ENCODE peak calls at places on chromosome 19, in eight cellular contexts. W is heart right ventricle, J is uterus, V is sigmoid colon, A is right atrium auricular region, S is lung, G is Panc1, R is ascending aorta. N is an unnamed sample.

GRCh38 chr19:14472202-14472961 is 2.8 kb downstream of the PTGER1 start:
- DNase-seq in W (peak; percentile 67), J (peak; percentile 70), V (no peak), A (no peak), S (peak; percentile 75), G (no peak), R (peak; percentile 79), N (no peak)

GRCh38 chr19:2057484-2058469 is 6.7 kb upstream of the MKNK2 start:
- DNase-seq in W (no peak), J (peak; percentile 47), V (no peak), A (no peak), S (no peak), G (no peak), R (no peak), N (no peak)

GRCh38 chr19:15812059-15812722 is 3.3 kb downstream of the OR10H1 start:
- DNase-seq in W (no peak), J (no peak), V (no peak), A (no peak), S (no peak), G (no peak), R (no peak), N (no peak)

GRCh38 chr19:17194608-17195007 is 20.5 kb upstream of the USE1 start:
- DNase-seq in W (no peak), J (no peak), V (no peak), A (no peak), S (no peak), G (no peak), R (no peak), N (no peak)

GRCh38 chr19:13215572-13216380 is 65.6 kb downstream of the IER2 start:
- DNase-seq in W (no peak), J (no peak), V (no peak), A (no peak), S (no peak), G (no peak), R (no peak), N (no peak)

GRCh38 chr19:12611361-12611699 is 610 bp downstream of the ZNF791 start:
- DNase-seq in W (peak; percentile 86), J (peak; percentile 72), V (peak; percentile 91), A (peak; percentile 86), S (peak; percentile 60), G (no peak), R (peak; percentile 88), N (peak; percentile 32)

GRCh38 chr19:38425810-38426466 is at the start of gene RASGRP4:
- DNase-seq in W (peak; percentile 16), J (no peak), V (no peak), A (no peak), S (no peak), G (no peak), R (peak; percentile 66), N (no peak)

GRCh38 chr19:14337510-14337909 is 43.7 kb upstream of the ADGRE5 start:
- DNase-seq in W (no peak), J (no peak), V (no peak), A (no peak), S (no peak), G (no peak), R (no peak), N (peak; percentile 57)

GRCh38 chr19:9986787-9987281 is 23.5 kb downstream of the COL5A3 start:
- DNase-seq in W (peak; percentile 54), J (peak; percentile 37), V (peak; percentile 81), A (peak; percentile 67), S (no peak), G (no peak), R (peak; percentile 84), N (no peak)

GRCh38 chr19:9183000-9183399 is 4.2 kb downstream of the OR7D2 start:
- DNase-seq in W (no peak), J (no peak), V (no peak), A (no peak), S (no peak), G (no peak), R (no peak), N (no peak)

GRCh38 chr19:8640402-8641004 is 10.1 kb downstream of the NFILZ start:
- DNase-seq in W (no peak), J (peak; percentile 19), V (peak; percentile 80), A (peak; percentile 74), S (peak; percentile 54), G (no peak), R (peak; percentile 77), N (no peak)

GRCh38 chr19:31528261-31528660 is 179.0 kb upstream of the TSHZ3 start:
- DNase-seq in W (no peak), J (no peak), V (no peak), A (peak; percentile 11), S (no peak), G (no peak), R (no peak), N (no peak)

GRCh38 chr19:46297700-46298476 is 1.0 kb downstream of the HIF3A start:
- DNase-seq in W (peak; percentile 85), J (peak; percentile 79), V (peak; percentile 97), A (peak; percentile 91), S (peak; percentile 71), G (no peak), R (peak; percentile 88), N (no peak)

GRCh38 chr19:35310331-35310730 is 18.4 kb downstream of the MAG start:
- DNase-seq in W (no peak), J (no peak), V (no peak), A (no peak), S (no peak), G (no peak), R (no peak), N (no peak)

GRCh38 chr19:40400521-40400920 is 10.5 kb upstream of the HIPK4 start:
- DNase-seq in W (no peak), J (no peak), V (no peak), A (no peak), S (no peak), G (no peak), R (no peak), N (no peak)

GRCh38 chr19:54337858-54338230 is 1.1 kb downstream of the LILRA4 start:
- DNase-seq in W (no peak), J (no peak), V (no peak), A (no peak), S (no peak), G (no peak), R (no peak), N (no peak)

GRCh38 chr19:2371656-2372055 is 11.6 kb downstream of the TMPRSS9 start:
- DNase-seq in W (no peak), J (no peak), V (no peak), A (no peak), S (no peak), G (no peak), R (no peak), N (no peak)

GRCh38 chr19:49677232-49677881 is at the start of gene PRMT1:
- DNase-seq in W (no peak), J (no peak), V (no peak), A (no peak), S (no peak), G (no peak), R (no peak), N (no peak)

GRCh38 chr19:49533551-49534488 is 6.0 kb downstream of the RCN3 start:
- DNase-seq in W (peak; percentile 72), J (peak; percentile 69), V (peak; percentile 88), A (peak; percentile 76), S (peak; percentile 71), G (no peak), R (peak; percentile 84), N (no peak)

GRCh38 chr19:4832776-4833175 is 1.3 kb upstream of the TICAM1 start:
- DNase-seq in W (no peak), J (no peak), V (no peak), A (no peak), S (no peak), G (no peak), R (no peak), N (no peak)

GRCh38 chr19:4829001-4829712 is 2.4 kb downstream of the TICAM1 start:
- DNase-seq in W (no peak), J (no peak), V (no peak), A (no peak), S (no peak), G (no peak), R (no peak), N (no peak)

GRCh38 chr19:4831351-4832340 is at the start of gene TICAM1:
- DNase-seq in W (peak; percentile 77), J (peak; percentile 62), V (peak; percentile 84), A (peak; percentile 72), S (peak; percentile 70), G (no peak), R (peak; percentile 83), N (no peak)

GRCh38 chr19:4830768-4831265 is 695 bp downstream of the TICAM1 start:
- DNase-seq in W (no peak), J (no peak), V (no peak), A (no peak), S (no peak), G (no peak), R (no peak), N (no peak)

GRCh38 chr19:4830332-4830731 is 1.2 kb downstream of the TICAM1 start:
- DNase-seq in W (no peak), J (no peak), V (no peak), A (no peak), S (no peak), G (no peak), R (no peak), N (no peak)
- H3K4me3 ChIP-seq in W (peak overlapping the region; percentile 89), J (peak overlapping the region; percentile 92), V (no peak overlapping the region), A (peak overlapping the region; percentile 75), S (peak overlapping the region; percentile 89), G (peak overlapping the region; percentile 63), R (peak overlapping the region; percentile 94), N (peak overlapping the region; percentile 98)

GRCh38 chr19:893775-894090 is 449 bp downstream of the RNU6-9 start:
- DNase-seq in W (no peak), J (no peak), V (no peak), A (no peak), S (no peak), G (no peak), R (no peak), N (no peak)
- H3K27ac ChIP-seq in W (peak overlapping the region; percentile 97), J (peak overlapping the region; percentile 90), V (peak overlapping the region; percentile 92), A (peak overlapping the region; percentile 95), S (peak overlapping the region; percentile 43), G (no peak overlapping the region), R (peak overlapping the region; percentile 82), N (peak overlapping the region; percentile 99)

GRCh38 chr19:44846455-44847143 is 502 bp downstream of the NECTIN2 start:
- DNase-seq in W (peak; percentile 51), J (peak; percentile 68), V (peak; percentile 80), A (no peak), S (no peak), G (no peak), R (no peak), N (no peak)

GRCh38 chr19:44845612-44846454 is at the start of gene NECTIN2:
- DNase-seq in W (peak; percentile 100), J (peak; percentile 100), V (peak; percentile 100), A (peak; percentile 99), S (peak; percentile 100), G (peak; percentile 81), R (peak; percentile 100), N (peak; percentile 90)

GRCh38 chr19:44848036-44848804 is 2.1 kb downstream of the NECTIN2 start:
- DNase-seq in W (peak; percentile 48), J (peak; percentile 44), V (peak; percentile 75), A (peak; percentile 68), S (no peak), G (no peak), R (peak; percentile 75), N (peak; percentile 10)

GRCh38 chr19:44847144-44848035 is 1.3 kb downstream of the NECTIN2 start:
- DNase-seq in W (peak; percentile 85), J (peak; percentile 77), V (peak; percentile 88), A (peak; percentile 87), S (peak; percentile 78), G (no peak), R (peak; percentile 85), N (no peak)

GRCh38 chr19:44845286-44845611 is 848 bp upstream of the NECTIN2 start:
- DNase-seq in W (no peak), J (peak; percentile 64), V (peak; percentile 79), A (no peak), S (no peak), G (no peak), R (peak; percentile 75), N (no peak)
- H3K4me3 ChIP-seq in W (peak overlapping the region; percentile 100), J (peak overlapping the region; percentile 100), V (no peak overlapping the region), A (peak overlapping the region; percentile 34), S (no peak overlapping the region), G (peak overlapping the region; percentile 56), R (peak overlapping the region; percentile 99), N (peak overlapping the region; percentile 91)

GRCh38 chr19:44658069-44658727 is 13.1 kb upstream of the CEACAM19 start:
- DNase-seq in W (no peak), J (no peak), V (no peak), A (no peak), S (no peak), G (no peak), R (no peak), N (no peak)
- H3K27ac ChIP-seq in W (no peak overlapping the region), J (no peak overlapping the region), V (no peak overlapping the region), A (no peak overlapping the region), S (no peak overlapping the region), G (no peak overlapping the region), R (no peak overlapping the region), N (no peak overlapping the region)